ENCODE peak calls at places on chromosome 22, in six cellular contexts. S is AG08395; E is HTR-8/SVneo; I is activated CD4-positive, alpha-beta T cell treated with anti-CD3 and anti-CD28 coated beads, Interleukin-2, amount 10 ng/mL, durations not matched to agents 7 days and 5 days; G is substantia nigra; L is uterus. J is an unnamed sample.
A peak's percentile ranks its signal among the peaks of the same experiment; 100 is the strongest.

GRCh38 chr22:27075028-27075678 is 417.8 kb downstream of the MIAT start:
- DNase-seq in S (peak; percentile 17), E (no peak), I (no peak), G (no peak), L (no peak), J (peak; percentile 80)

GRCh38 chr22:42816339-42816738 is 40.7 kb downstream of the ARFGAP3 start:
- DNase-seq in S (no peak), E (no peak), I (no peak), G (no peak), L (no peak), J (no peak)

GRCh38 chr22:36879775-36880174 is 19.0 kb downstream of the NCF4 start:
- DNase-seq in S (peak; percentile 51), E (no peak), I (no peak), G (no peak), L (no peak), J (no peak)

GRCh38 chr22:19930537-19931486 is 10.8 kb upstream of the COMT start:
- DNase-seq in S (no peak), E (no peak), I (no peak), G (no peak), L (no peak), J (no peak)

GRCh38 chr22:45290410-45290936 is 5.7 kb downstream of the UPK3A start:
- DNase-seq in S (peak; percentile 78), E (peak; percentile 45), I (no peak), G (no peak), L (no peak), J (peak; percentile 77)

GRCh38 chr22:45083659-45084305 is 74.0 kb upstream of the PHF21B start:
- DNase-seq in S (peak; percentile 87), E (peak; percentile 21), I (no peak), G (no peak), L (no peak), J (no peak)

GRCh38 chr22:28402066-28402465 is 277.6 kb downstream of the TTC28 start:
- DNase-seq in S (no peak), E (no peak), I (no peak), G (no peak), L (no peak), J (no peak)

GRCh38 chr22:39278040-39278439 is 33.3 kb upstream of the PDGFB start:
- DNase-seq in S (peak; percentile 69), E (no peak), I (no peak), G (no peak), L (no peak), J (no peak)

GRCh38 chr22:36331912-36332622 is 55.7 kb downstream of the MYH9 start:
- DNase-seq in S (no peak), E (no peak), I (peak; percentile 74), G (peak; percentile 68), L (peak; percentile 85), J (peak; percentile 68)

GRCh38 chr22:38802671-38803121 is 8.8 kb upstream of the DNAL4 start:
- DNase-seq in S (peak; percentile 95), E (peak; percentile 64), I (no peak), G (peak; percentile 60), L (peak; percentile 73), J (peak; percentile 52)

GRCh38 chr22:42879371-42880021 is 22.4 kb upstream of the ARFGAP3 start:
- DNase-seq in S (no peak), E (no peak), I (no peak), G (no peak), L (no peak), J (no peak)

GRCh38 chr22:32917577-32918375 is 116.3 kb downstream of the TIMP3 start:
- DNase-seq in S (no peak), E (no peak), I (no peak), G (no peak), L (no peak), J (no peak)

GRCh38 chr22:22201185-22201924 is 43.2 kb upstream of the VPREB1 start:
- DNase-seq in S (peak; percentile 41), E (peak; percentile 18), I (peak; percentile 80), G (peak; percentile 15), L (no peak), J (peak; percentile 76)

GRCh38 chr22:41359376-41359775 is 22.4 kb upstream of the TEF start:
- DNase-seq in S (no peak), E (no peak), I (no peak), G (no peak), L (no peak), J (no peak)

GRCh38 chr22:26482171-26482570 is 1.4 kb downstream of the HPS4 start:
- DNase-seq in S (no peak), E (no peak), I (no peak), G (no peak), L (no peak), J (no peak)

GRCh38 chr22:41405588-41405987 is 23.8 kb downstream of the TEF start:
- DNase-seq in S (no peak), E (no peak), I (no peak), G (no peak), L (no peak), J (no peak)

GRCh38 chr22:31789803-31790202 is 36.0 kb downstream of the DEPDC5 start:
- DNase-seq in S (no peak), E (no peak), I (no peak), G (no peak), L (no peak), J (no peak)

GRCh38 chr22:22520020-22520656 is at the start of gene ZNF280A:
- DNase-seq in S (peak; percentile 10), E (no peak), I (no peak), G (no peak), L (no peak), J (peak; percentile 55)

GRCh38 chr22:46070722-46071450 is 79.4 kb upstream of the PPARA start:
- DNase-seq in S (peak; percentile 73), E (peak; percentile 53), I (peak; percentile 53), G (no peak), L (peak; percentile 53), J (peak; percentile 80)

GRCh38 chr22:27193636-27194035 is 536.2 kb downstream of the MIAT start:
- DNase-seq in S (no peak), E (no peak), I (no peak), G (no peak), L (no peak), J (no peak)

GRCh38 chr22:30575859-30576258 is 1.4 kb upstream of the GAL3ST1 start:
- DNase-seq in S (no peak), E (no peak), I (no peak), G (peak; percentile 2), L (no peak), J (no peak)

GRCh38 chr22:17924076-17924475 is 100.3 kb downstream of the MICAL3 start:
- DNase-seq in S (no peak), E (no peak), I (no peak), G (no peak), L (peak; percentile 8), J (no peak)

GRCh38 chr22:41286639-41287091 is 678 bp upstream of the RANGAP1 start:
- DNase-seq in S (no peak), E (no peak), I (peak; percentile 57), G (peak; percentile 53), L (no peak), J (no peak)

GRCh38 chr22:23791737-23792645 is 5.2 kb downstream of the SMARCB1 start:
- DNase-seq in S (no peak), E (no peak), I (no peak), G (no peak), L (no peak), J (no peak)

J was measured in endodermal cell.